ENCODE peak calls at places on chromosomes 13 and 19, in five cellular contexts. S, M, F, V and U are unnamed samples. For H3K4me1 and H3K9me3, the result is how much of the 10 kb centered on the place peaks cover.

GRCh38 chr19:36963262-36963661 is 47.1 kb downstream of the ZNF568 start:
- DNase-seq in S (no peak), F (no peak), V (no peak), M (no peak), U (no peak)

GRCh38 chr13:95644611-95645052 is at the start of gene DZIP1:
- DNase-seq in M (peak), V (peak), F (peak), S (peak), U (peak)

GRCh38 chr13:48621056-48621455 is 32.7 kb upstream of the CYSLTR2 start:
- DNase-seq in V (no peak), F (no peak), M (no peak), S (no peak), U (no peak)

GRCh38 chr19:10975374-10976036 is 14.7 kb downstream of the SMARCA4 start:
- DNase-seq in V (peak), F (peak), M (peak), S (no peak), U (no peak)

GRCh38 chr19:43759515-43759914 is 4.8 kb upstream of the SMG9 start:
- DNase-seq in V (peak), M (no peak), S (no peak), F (no peak), U (peak)

GRCh38 chr13:35876601-35877000 is 254.6 kb downstream of the DCLK1 start:
- DNase-seq in V (no peak), F (no peak), S (no peak), M (no peak), U (no peak)

GRCh38 chr13:95123726-95124125 is 177.5 kb downstream of the ABCC4 start:
- DNase-seq in F (peak), S (no peak), V (no peak), M (no peak), U (no peak)

GRCh38 chr19:7706662-7707454 is 4.9 kb upstream of the FCER2 start:
- DNase-seq in M (no peak), F (no peak), V (no peak), S (no peak), U (no peak)

GRCh38 chr13:33610471-33611015 is 207.4 kb upstream of the RFC3 start:
- DNase-seq in M (no peak), F (no peak), S (peak), V (peak), U (peak)

GRCh38 chr19:3203754-3204645 is 18.3 kb downstream of the NCLN start:
- DNase-seq in F (no peak), V (no peak), S (peak), M (no peak), U (no peak)

GRCh38 chr19:16070366-16070990 is 5.8 kb upstream of the TPM4 start:
- DNase-seq in M (peak), F (no peak), V (no peak), S (no peak), U (no peak)

GRCh38 chr13:26022538-26023292 is 29.1 kb downstream of the SHISA2 start:
- DNase-seq in V (peak), M (no peak), F (peak), S (peak), U (peak)

GRCh38 chr13:20776751-20777150 is 3.0 kb upstream of the EEF1AKMT1 start:
- DNase-seq in F (no peak), V (no peak), S (no peak), M (no peak), U (no peak)

GRCh38 chr19:11174336-11174735 is 18.8 kb upstream of the SPC24 start:
- DNase-seq in S (no peak), F (no peak), V (no peak), M (no peak), U (no peak)

GRCh38 chr19:47432091-47432490 is 12.8 kb upstream of the MEIS3 start:
- DNase-seq in M (no peak), V (no peak), F (no peak), S (peak), U (no peak)

GRCh38 chr19:5805465-5806132 is 732 bp downstream of the NRTN start:
- DNase-seq in V (no peak), F (peak), M (no peak), S (peak), U (peak)

GRCh38 chr19:8355631-8356402 is 8.1 kb upstream of the ANGPTL4 start:
- DNase-seq in F (peak), S (peak), M (no peak), V (peak), U (peak)

GRCh38 chr19:11356676-11357550 is 1.7 kb downstream of the PLPPR2 start:
- DNase-seq in V (no peak), S (no peak), F (no peak), M (no peak), U (no peak)

GRCh38 chr19:5403968-5404640 is 51.1 kb upstream of the ZNRF4 start:
- DNase-seq in V (peak), S (peak), M (peak), F (peak), U (peak)

GRCh38 chr19:40365613-40366401 is 17.3 kb downstream of the PLD3 start:
- DNase-seq in S (no peak), F (peak), M (peak), V (peak), U (peak)

GRCh38 chr19:57512845-57513244 is 13.1 kb downstream of the ZNF773 start:
- DNase-seq in M (no peak), V (peak), F (no peak), S (no peak), U (no peak)

GRCh38 chr13:27926644-27927434 is 7.0 kb downstream of the PDX1 start:
- DNase-seq in S (no peak), F (no peak), M (no peak), V (no peak), U (no peak)

GRCh38 chr19:41862445-41862986 is 2.5 kb downstream of the RPS19 start:
- DNase-seq in S (no peak), M (no peak), F (no peak), V (no peak), U (no peak)
- H3K4me1 ChIP-seq in S (under half), M (under half), F (under half), V (under half), U (under half)

GRCh38 chr19:27672309-27673047 is 1540.5 kb downstream of the UQCRFS1 start:
- DNase-seq in V (no peak), F (no peak), S (no peak), M (no peak), U (no peak)
- H3K9me3 ChIP-seq in V (under half), F (under half), S (under half), M (under half), U (under half)

DNA sequence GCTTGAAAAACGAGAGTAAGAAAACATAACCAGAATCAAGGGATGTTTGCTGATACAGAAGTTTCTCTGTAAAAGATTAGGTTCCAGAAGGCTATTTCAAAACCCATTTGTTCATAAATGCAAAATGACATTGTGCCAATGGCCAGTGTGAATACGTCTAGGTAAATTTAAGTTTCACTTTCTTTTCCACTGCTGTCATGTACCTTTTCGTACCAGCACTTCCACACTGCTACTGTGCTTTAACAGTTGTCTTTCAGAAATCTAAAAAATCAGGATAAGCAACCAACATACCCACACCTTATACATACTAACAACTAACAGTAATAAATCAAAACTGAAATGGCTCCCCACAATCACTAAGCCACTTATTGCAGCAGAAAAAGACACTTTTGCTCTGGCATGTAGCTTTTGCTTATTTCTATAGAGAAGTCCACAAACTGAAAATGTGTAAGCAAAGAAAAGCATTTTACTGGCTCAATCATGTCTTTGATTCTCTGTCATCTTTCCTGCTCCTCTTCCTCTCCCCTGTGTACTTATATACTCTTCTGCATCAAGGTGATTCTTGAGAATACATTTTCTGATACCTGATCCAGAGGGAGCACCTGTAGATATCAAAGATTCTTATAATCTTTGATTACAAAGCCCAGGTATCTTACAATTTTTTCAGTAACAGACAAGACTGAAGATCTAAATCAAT is 34.3 kb downstream of the ELF1 start:
- DNase-seq in F (no peak), M (no peak), S (no peak), V (no peak), U (peak)
- H3K4me3 ChIP-seq in F (no peak), M (peak), S (peak), V (no peak), U (peak)

DNA sequence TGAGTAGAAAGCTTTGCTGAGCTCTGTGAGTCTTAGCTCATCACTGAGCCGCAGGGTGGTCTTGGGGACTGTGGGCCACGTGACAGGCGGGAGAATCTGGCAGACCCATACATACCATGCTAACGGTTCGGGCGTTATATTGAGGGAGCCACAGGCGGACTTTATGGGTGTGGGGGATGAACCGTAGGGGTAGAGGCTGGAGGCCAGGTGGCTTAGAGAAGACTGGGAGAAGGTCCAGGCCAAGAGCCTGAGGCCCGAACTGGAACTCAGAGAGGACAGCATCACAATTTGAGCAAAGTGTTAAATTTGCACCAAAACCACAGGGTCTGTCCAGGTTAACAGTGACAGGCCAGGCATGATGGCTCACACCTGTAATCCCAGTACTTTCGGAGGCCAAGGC is 15.3 kb upstream of the ATF5 start:
- DNase-seq in S (no peak), V (no peak), M (no peak), F (no peak), U (no peak)
- H3K4me1 ChIP-seq in S (under half), V (under half), M (under half), F (under half), U (under half)